ENCODE peak calls at places on chromosome 2, in ten cellular contexts. I, O, K, H, S, L, R, Q, U and F are unnamed samples.

GRCh38 chr2:66574701-66575624 is 140.0 kb downstream of the MEIS1 start:
- DNase-seq in I (peak), O (no peak), K (peak), H (peak), S (peak), L (peak), R (peak), Q (no peak), U (no peak), F (peak)

GRCh38 chr2:191686658-191687057 is 8.7 kb downstream of the NABP1 start:
- DNase-seq in I (no peak), O (no peak), K (no peak), H (no peak), S (no peak), L (no peak), R (no peak), Q (no peak), U (no peak), F (no peak)

GRCh38 chr2:64952896-64953482 is 36.2 kb upstream of the SLC1A4 start:
- DNase-seq in I (no peak), O (no peak), K (no peak), H (no peak), S (no peak), L (peak), R (peak), Q (no peak), U (no peak), F (peak)

GRCh38 chr2:241025639-241026038 is 27.2 kb downstream of the SNED1 start:
- DNase-seq in I (no peak), O (no peak), K (no peak), H (no peak), S (no peak), L (no peak), R (peak), Q (no peak), U (no peak), F (no peak)

GRCh38 chr2:70305531-70305930 is 3.7 kb upstream of the FAM136A start:
- DNase-seq in I (no peak), O (no peak), K (no peak), H (no peak), S (no peak), L (no peak), R (no peak), Q (no peak), U (no peak), F (no peak)

GRCh38 chr2:215407596-215408264 is 28.1 kb downstream of the FN1 start:
- DNase-seq in I (no peak), O (no peak), K (no peak), H (no peak), S (no peak), L (no peak), R (no peak), Q (no peak), U (no peak), F (no peak)

GRCh38 chr2:37631698-37632097 is 39.7 kb downstream of the CDC42EP3 start:
- DNase-seq in I (no peak), O (no peak), K (no peak), H (peak), S (no peak), L (no peak), R (no peak), Q (no peak), U (no peak), F (no peak)

GRCh38 chr2:19746137-19746585 is 155.6 kb downstream of the TTC32 start:
- DNase-seq in I (no peak), O (no peak), K (no peak), H (no peak), S (no peak), L (no peak), R (no peak), Q (no peak), U (no peak), F (no peak)

GRCh38 chr2:99634234-99634633 is 144.4 kb upstream of the REV1 start:
- DNase-seq in I (no peak), O (no peak), K (no peak), H (no peak), S (no peak), L (no peak), R (no peak), Q (no peak), U (no peak), F (no peak)

GRCh38 chr2:142037744-142038143 is 93.1 kb downstream of the LRP1B start:
- DNase-seq in I (no peak), O (no peak), K (no peak), H (no peak), S (no peak), L (peak), R (no peak), Q (no peak), U (no peak), F (no peak)

GRCh38 chr2:8803658-8804379 is 33.6 kb downstream of the KIDINS220 start:
- DNase-seq in I (no peak), O (no peak), K (no peak), H (no peak), S (no peak), L (peak), R (peak), Q (no peak), U (peak), F (peak)